ENCODE peak calls at places on chromosomes 6 and 20, in ten cellular contexts. P is thoracic aorta; H is posterior vena cava; M is H54; V is stimulated activated naive CD8-positive, alpha-beta T cell treated with anti-CD3 and anti-CD28 coated beads, Interleukin-15, Interleukin-2, amounts not matched to agents 100 U/mL and 50 U/mL, for 24 hours; Z is NCI-H1417; O is A172; Y is natural killer cell treated with Interleukin-12 subunit alpha and Interleukin-12 subunit beta and Interleukin-15 and Interleukin-18, amount 100 ng/mL, for 72 hours; R is stimulated activated CD4-positive, alpha-beta T cell treated with anti-CD3 and anti-CD28 coated beads, Interleukin-12 subunit alpha, Interleukin-12 subunit beta, amount 100 ng/mL, for 4 hours; A is stomach. J is an unnamed sample.

GRCh38 chr20:1854246-1854645 is 41.0 kb upstream of the SIRPA start:
- DNase-seq in P (no peak), O (no peak), A (no peak), V (no peak), H (no peak), Z (no peak), R (no peak), M (no peak), Y (no peak), J (no peak)

GRCh38 chr6:134041093-134041492 is 11.3 kb downstream of the SLC2A12 start:
- DNase-seq in R (no peak), P (no peak), A (no peak), Z (peak; percentile 54), V (no peak), Y (no peak), O (peak; percentile 35), H (no peak), M (no peak), J (no peak)

GRCh38 chr20:17825949-17826843 is 126.4 kb downstream of the BANF2 start:
- DNase-seq in R (no peak), V (peak; percentile 37), A (no peak), M (no peak), Z (no peak), P (no peak), O (peak; percentile 45), H (peak; percentile 30), Y (no peak), J (no peak)

GRCh38 chr6:49806145-49806544 is 19.1 kb upstream of the PGK2 start:
- DNase-seq in V (no peak), Z (no peak), Y (no peak), P (no peak), A (no peak), R (no peak), O (no peak), H (no peak), M (no peak), J (no peak)

GRCh38 chr20:17873410-17874270 is 95.0 kb downstream of the SNX5 start:
- DNase-seq in H (peak; percentile 93), Y (no peak), P (peak; percentile 65), R (no peak), V (no peak), A (peak; percentile 94), M (peak; percentile 83), O (peak; percentile 90), Z (peak; percentile 39), J (no peak)

GRCh38 chr6:138115877-138116660 is 8.8 kb upstream of the PERP start:
- DNase-seq in A (peak; percentile 64), O (peak; percentile 55), R (peak; percentile 14), V (peak; percentile 19), M (peak; percentile 21), Y (peak; percentile 58), H (no peak), Z (peak; percentile 84), P (no peak), J (peak; percentile 23)

GRCh38 chr6:11218827-11219826 is 13.3 kb downstream of the NEDD9 start:
- DNase-seq in R (no peak), O (no peak), A (no peak), M (no peak), Z (no peak), H (no peak), V (no peak), Y (no peak), P (no peak), J (no peak)

GRCh38 chr6:166733900-166734299 is 106.8 kb upstream of the RPS6KA2 start:
- DNase-seq in P (no peak), O (no peak), A (no peak), R (no peak), Z (no peak), H (no peak), V (no peak), Y (no peak), M (no peak), J (no peak)

GRCh38 chr6:99836471-99836870 is 157.6 kb downstream of the MCHR2 start:
- DNase-seq in R (no peak), O (no peak), Z (no peak), A (no peak), P (no peak), M (no peak), V (no peak), H (no peak), Y (no peak), J (no peak)

GRCh38 chr6:113995632-113996031 is 24.7 kb upstream of the HDAC2 start:
- DNase-seq in Y (no peak), V (no peak), M (peak; percentile 19), H (no peak), A (no peak), Z (peak; percentile 43), R (no peak), O (peak; percentile 97), P (peak; percentile 6), J (no peak)

GRCh38 chr6:56930846-56931245 is 24.1 kb upstream of the BEND6 start:
- DNase-seq in Z (no peak), Y (no peak), O (no peak), R (no peak), P (no peak), M (no peak), V (no peak), H (no peak), A (no peak), J (no peak)

GRCh38 chr20:46512943-46513844 is at the start of gene ZNF334:
- DNase-seq in R (peak; percentile 48), V (peak; percentile 73), P (no peak), Z (peak; percentile 60), O (no peak), M (no peak), Y (no peak), A (peak; percentile 62), H (peak; percentile 85), J (no peak)

GRCh38 chr6:76707630-76708029 is 635.2 kb upstream of the IMPG1 start:
- DNase-seq in H (no peak), Y (no peak), Z (no peak), P (no peak), O (peak; percentile 4), R (no peak), V (no peak), A (no peak), M (no peak), J (no peak)

GRCh38 chr20:13545755-13546154 is 93.0 kb downstream of the TASP1 start:
- DNase-seq in Y (no peak), P (no peak), R (no peak), V (no peak), M (no peak), A (no peak), H (no peak), O (no peak), Z (no peak), J (no peak)

GRCh38 chr6:122996797-122997520 is 924 bp downstream of the CLVS2 start:
- DNase-seq in R (no peak), V (no peak), Z (no peak), M (no peak), H (no peak), P (no peak), Y (no peak), O (no peak), A (no peak), J (no peak)

GRCh38 chr6:154507209-154507898 is 3.1 kb downstream of the CNKSR3 start:
- DNase-seq in M (no peak), Y (no peak), H (no peak), P (no peak), O (no peak), V (no peak), A (no peak), R (no peak), Z (no peak), J (no peak)

J was measured in effector memory CD8-positive, alpha-beta T cell.